ENCODE peak calls at places on chromosomes 16 and 17, in nine cellular contexts. X, J, R, I, H, F, O, N and K are unnamed samples.
A peak's percentile ranks its signal among the peaks of the same experiment; 100 is the strongest.

GRCh38 chr17:40086150-40087044 is 14.0 kb downstream of the NR1D1 start:
- DNase-seq in X (peak; percentile 59), I (no peak), F (no peak), N (no peak), J (peak; percentile 78), H (peak; percentile 63), R (peak; percentile 59), O (no peak), K (peak; percentile 46)

GRCh38 chr16:64225696-64226095 is 896.2 kb downstream of the CDH11 start:
- DNase-seq in H (no peak), O (no peak), N (no peak), R (no peak), J (no peak), X (no peak), I (no peak), F (peak; percentile 1), K (no peak)

GRCh38 chr16:54106078-54106477 is 180.5 kb downstream of the IRX3 start:
- DNase-seq in F (no peak), X (no peak), N (no peak), O (no peak), R (no peak), I (no peak), J (no peak), H (no peak), K (no peak)

GRCh38 chr16:920722-921121 is 50.1 kb downstream of the LMF1 start:
- DNase-seq in X (no peak), O (no peak), N (no peak), I (no peak), H (peak; percentile 15), J (no peak), R (no peak), F (peak; percentile 21), K (no peak)

GRCh38 chr16:3999479-3999868 is 116.8 kb downstream of the ADCY9 start:
- DNase-seq in J (no peak), H (peak; percentile 93), R (no peak), X (peak; percentile 84), O (no peak), I (no peak), N (no peak), F (peak; percentile 81), K (no peak)

GRCh38 chr17:63429766-63430165 is 16.3 kb downstream of the CYB561 start:
- DNase-seq in N (no peak), J (no peak), X (no peak), O (no peak), I (no peak), F (no peak), R (no peak), H (no peak), K (no peak)

GRCh38 chr17:2872282-2872681 is 76.0 kb downstream of the RAP1GAP2 start:
- DNase-seq in O (no peak), R (no peak), I (no peak), H (no peak), J (no peak), N (no peak), F (no peak), X (no peak), K (no peak)

GRCh38 chr17:61175298-61176142 is 224.1 kb upstream of the TBX2 start:
- DNase-seq in I (no peak), R (no peak), O (no peak), F (no peak), X (no peak), J (no peak), N (no peak), H (no peak), K (no peak)

GRCh38 chr17:57481901-57482300 is 225.6 kb downstream of the MSI2 start:
- DNase-seq in N (no peak), O (no peak), I (no peak), F (peak; percentile 100), H (peak; percentile 99), X (peak; percentile 32), R (no peak), J (no peak), K (no peak)

GRCh38 chr17:60372790-60373483 is 19.0 kb downstream of the USP32 start:
- DNase-seq in I (peak; percentile 69), N (no peak), H (peak; percentile 40), R (no peak), J (no peak), O (no peak), F (peak; percentile 87), X (no peak), K (no peak)

GRCh38 chr17:11276486-11276885 is 35.5 kb downstream of the SHISA6 start:
- DNase-seq in O (no peak), I (no peak), X (no peak), R (no peak), N (no peak), F (no peak), J (no peak), H (no peak), K (no peak)

GRCh38 chr17:66837883-66838665 is 3.2 kb downstream of the CACNG5 start:
- DNase-seq in O (no peak), X (no peak), N (no peak), F (no peak), J (no peak), I (no peak), R (no peak), H (no peak), K (no peak)

GRCh38 chr16:31485571-31485970 is 2.6 kb downstream of the SLC5A2 start:
- DNase-seq in O (no peak), N (no peak), R (no peak), F (no peak), J (no peak), I (no peak), X (no peak), H (no peak), K (no peak)

GRCh38 chr16:31486036-31486435 is 3.1 kb downstream of the SLC5A2 start:
- DNase-seq in X (no peak), O (no peak), N (no peak), R (no peak), F (no peak), I (no peak), J (no peak), H (no peak), K (no peak)

GRCh38 chr16:31487076-31487719 is 4.3 kb downstream of the SLC5A2 start:
- DNase-seq in X (no peak), F (no peak), N (no peak), R (no peak), I (no peak), J (no peak), O (no peak), H (no peak), K (no peak)

GRCh38 chr16:31483081-31483480 is at the start of gene SLC5A2:
- DNase-seq in J (no peak), I (no peak), H (no peak), N (no peak), X (no peak), F (no peak), O (no peak), R (no peak), K (no peak)

GRCh38 chr16:31484491-31485171 is 1.7 kb downstream of the SLC5A2 start:
- DNase-seq in I (no peak), F (no peak), H (peak; percentile 36), X (no peak), R (no peak), N (no peak), O (no peak), J (peak; percentile 45), K (no peak)
- H3K27ac ChIP-seq in I (no peak overlapping the region), F (no peak overlapping the region), H (no peak overlapping the region), X (no peak overlapping the region), R (no peak overlapping the region), N (no peak overlapping the region), O (no peak overlapping the region), J (peak overlapping the region; percentile 25), K (no peak overlapping the region)

DNA sequence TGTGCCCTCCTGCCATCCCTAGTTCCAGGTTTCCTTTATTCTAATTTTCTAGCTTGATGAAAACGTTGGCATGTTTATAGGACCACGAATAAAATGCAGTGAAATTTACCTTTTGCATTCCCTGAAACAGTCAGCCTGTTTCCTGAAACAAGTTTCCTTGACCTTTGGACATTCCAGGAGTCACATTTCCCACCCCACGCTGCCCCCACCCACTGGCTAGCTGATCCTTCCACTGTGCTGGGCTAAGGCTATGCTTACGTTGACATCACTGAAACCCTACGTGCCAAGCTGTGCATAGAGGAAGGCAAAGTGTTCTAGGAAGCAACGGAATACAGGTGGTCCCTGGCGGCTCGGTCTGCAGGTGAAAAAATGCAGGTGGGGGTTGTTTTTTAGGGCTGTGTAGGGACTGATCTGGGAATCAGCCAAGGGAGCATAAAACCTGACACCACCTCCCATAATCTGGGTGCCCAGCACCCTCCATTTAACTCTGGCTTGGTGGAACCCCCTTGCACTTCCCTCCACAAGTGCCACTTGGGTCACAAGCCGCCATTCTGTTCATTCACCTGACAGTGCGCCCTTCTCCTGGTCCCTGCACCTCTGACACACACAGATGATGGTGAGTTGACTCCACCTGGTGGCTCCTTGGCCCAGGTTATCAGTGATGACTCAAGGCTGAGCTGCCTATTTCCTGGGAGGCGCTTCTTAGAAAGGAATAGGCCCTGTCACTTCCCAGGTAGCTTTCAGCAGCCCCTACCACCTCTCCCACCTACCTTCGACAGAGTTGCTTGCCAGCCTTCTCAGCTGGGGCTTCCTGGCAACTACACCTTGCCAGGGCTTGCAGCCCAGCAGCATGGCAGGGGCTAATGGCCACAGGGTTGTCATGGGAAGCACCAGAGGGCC is 83.7 kb downstream of the N4BP1 start:
- DNase-seq in J (peak; percentile 59), R (no peak), F (no peak), I (peak; percentile 82), N (no peak), X (no peak), O (peak; percentile 78), H (no peak), K (no peak)
- TF ChIP-seq CTCF in J (peak; percentile 43), R (peak; percentile 26), F (peak; percentile 28), I (no peak), N (peak; percentile 48), X (no peak), O (peak; percentile 63), H (no peak), K (no peak)

DNA sequence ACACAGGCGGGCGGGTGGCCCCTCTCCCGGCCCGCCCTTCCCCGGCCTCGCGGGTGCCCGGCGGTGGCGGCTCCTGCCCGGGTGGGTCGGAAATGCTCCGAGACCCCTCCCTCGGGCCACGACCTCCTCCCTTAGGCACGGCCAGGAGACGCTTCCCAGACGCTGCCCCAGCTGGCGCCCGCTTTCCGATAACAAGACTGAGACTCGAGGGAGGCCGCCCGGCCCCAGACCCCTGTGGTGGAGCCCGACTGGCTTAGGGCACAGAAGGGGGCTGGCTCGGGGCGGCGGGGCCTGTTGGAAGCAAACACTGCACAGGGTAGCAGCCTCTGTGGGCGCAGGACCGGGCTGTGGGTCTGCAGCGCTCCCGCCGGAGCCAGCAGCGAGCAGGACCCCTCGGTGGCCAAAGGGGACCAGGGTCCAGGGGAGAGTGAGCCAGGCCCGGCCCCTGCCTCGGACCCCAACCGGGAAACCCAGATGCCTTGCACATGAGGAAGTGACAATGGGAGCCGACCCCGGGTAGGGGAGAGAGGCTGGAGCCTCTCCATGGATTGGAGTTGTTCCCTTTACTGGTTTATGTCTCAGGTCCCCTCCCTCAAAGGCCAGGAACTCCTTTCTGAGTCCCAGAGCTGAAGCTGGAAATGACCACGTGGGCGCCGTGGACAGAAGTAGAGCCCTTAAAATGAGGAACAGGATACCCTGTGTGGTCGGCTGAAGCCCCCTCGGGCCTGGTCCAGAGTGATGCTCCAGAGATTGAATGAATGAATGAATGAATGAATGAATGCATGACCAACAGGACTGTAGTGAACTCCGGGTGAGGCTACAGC is 19.8 kb upstream of the ADCY7 start:
- DNase-seq in R (no peak), J (peak; percentile 22), O (no peak), F (no peak), I (no peak), N (no peak), X (no peak), H (no peak), K (no peak)
- H3K27ac ChIP-seq in R (no peak overlapping the region), J (no peak overlapping the region), O (no peak overlapping the region), F (no peak overlapping the region), I (peak overlapping the region; percentile 86), N (no peak overlapping the region), X (no peak overlapping the region), H (no peak overlapping the region), K (no peak overlapping the region)

GRCh38 chr16:6095414-6095813 is 997.8 kb upstream of the EEF2KMT start:
- DNase-seq in I (no peak), J (no peak), H (no peak), X (no peak), F (no peak), R (no peak), N (no peak), O (no peak), K (no peak)
- TF ChIP-seq CTCF in I (no peak), J (no peak), H (no peak), X (no peak), F (no peak), R (no peak), N (no peak), O (no peak), K (no peak)